ENCODE peak calls at places on chromosomes 4 and X, in five cellular contexts. One of them, this sample, is unnamed.

GRCh38 chr4:20462426-20463175 is 210.9 kb downstream of the SLIT2 start:
- DNase-seq in T-helper 2 cell: no peak
- DNase-seq in NCI-H748 treated with DMSO at 0.1 percent for 48 hours: no peak
- DNase-seq in NCI-H1105: no peak
- DNase-seq in Karpas-422: no peak
- DNase-seq in this sample: no peak

GRCh38 chrX:101485212-101486064 is at the start of gene ARMCX4:
- DNase-seq in T-helper 2 cell: peak
- DNase-seq in NCI-H748 treated with DMSO at 0.1 percent for 48 hours: peak
- DNase-seq in NCI-H1105: peak
- DNase-seq in Karpas-422: no peak
- DNase-seq in this sample: peak

GRCh38 chr4:55768291-55768690 is 51.3 kb upstream of the EXOC1L start:
- DNase-seq in T-helper 2 cell: no peak
- DNase-seq in NCI-H748 treated with DMSO at 0.1 percent for 48 hours: no peak
- DNase-seq in NCI-H1105: no peak
- DNase-seq in Karpas-422: no peak
- DNase-seq in this sample: no peak

GRCh38 chr4:74032064-74032463 is 6.4 kb downstream of the CXCL3 start:
- DNase-seq in T-helper 2 cell: no peak
- DNase-seq in NCI-H748 treated with DMSO at 0.1 percent for 48 hours: no peak
- DNase-seq in NCI-H1105: no peak
- DNase-seq in Karpas-422: no peak
- DNase-seq in this sample: no peak

GRCh38 chrX:148134578-148134977 is 153.4 kb downstream of the FMR1NB start:
- DNase-seq in T-helper 2 cell: no peak
- DNase-seq in NCI-H748 treated with DMSO at 0.1 percent for 48 hours: no peak
- DNase-seq in NCI-H1105: no peak
- DNase-seq in Karpas-422: peak
- DNase-seq in this sample: no peak

GRCh38 chrX:30296408-30297254 is 12.6 kb downstream of the NR0B1 start:
- DNase-seq in T-helper 2 cell: no peak
- DNase-seq in NCI-H748 treated with DMSO at 0.1 percent for 48 hours: no peak
- DNase-seq in NCI-H1105: no peak
- DNase-seq in Karpas-422: no peak
- DNase-seq in this sample: no peak

GRCh38 chrX:2325076-2325784 is 175.5 kb downstream of the DHRSX start:
- DNase-seq in T-helper 2 cell: no peak
- DNase-seq in NCI-H748 treated with DMSO at 0.1 percent for 48 hours: no peak
- DNase-seq in NCI-H1105: no peak
- DNase-seq in Karpas-422: no peak
- DNase-seq in this sample: peak

GRCh38 chr4:78441786-78442185 is 109.8 kb upstream of the ANXA3 start:
- DNase-seq in T-helper 2 cell: no peak
- DNase-seq in NCI-H748 treated with DMSO at 0.1 percent for 48 hours: no peak
- DNase-seq in NCI-H1105: no peak
- DNase-seq in Karpas-422: no peak
- DNase-seq in this sample: no peak

This sample was measured in naive B cell.